ENCODE peak calls at places on chromosomes 4 and X, in eight cellular contexts. R is bronchial epithelial cell, H is endodermal cell, E is kidney epithelial cell, S is NT2/D1, N is cardiac muscle cell, W is Caco-2, A is IMR-90. V is an unnamed sample.

GRCh38 chrX:1542994-1543725 is 6.2 kb upstream of the P2RY8 start:
- DNase-seq in R (no peak), H (no peak), E (no peak), S (no peak), N (no peak), W (no peak), A (no peak), V (no peak)

GRCh38 chr4:97646997-97647396 is 496.3 kb downstream of the STPG2 start:
- DNase-seq in R (peak; percentile 7), H (no peak), E (no peak), S (no peak), N (no peak), W (no peak), A (no peak), V (no peak)

GRCh38 chrX:13891367-13892146 is 74.7 kb upstream of the GPM6B start:
- DNase-seq in R (no peak), H (no peak), E (no peak), S (no peak), N (no peak), W (no peak), A (no peak), V (no peak)

GRCh38 chr4:94532016-94532789 is 80.5 kb downstream of the PDLIM5 start:
- DNase-seq in R (peak; percentile 84), H (no peak), E (no peak), S (no peak), N (no peak), W (no peak), A (peak; percentile 57), V (no peak)

GRCh38 chr4:84497835-84498202 is 1.3 kb downstream of the NKX6-1 start:
- DNase-seq in R (no peak), H (peak; percentile 69), E (no peak), S (no peak), N (no peak), W (no peak), A (no peak), V (no peak)

GRCh38 chrX:148933881-148934280 is 433.5 kb downstream of the AFF2 start:
- DNase-seq in R (peak; percentile 59), H (no peak), E (no peak), S (no peak), N (no peak), W (no peak), A (no peak), V (no peak)

GRCh38 chr4:12712648-12713339 is 771.3 kb downstream of the RAB28 start:
- DNase-seq in R (no peak), H (no peak), E (no peak), S (no peak), N (no peak), W (no peak), A (no peak), V (no peak)

GRCh38 chr4:161178310-161178709 is 985.5 kb downstream of the FSTL5 start:
- DNase-seq in R (no peak), H (no peak), E (no peak), S (no peak), N (no peak), W (no peak), A (no peak), V (no peak)

GRCh38 chrX:30653415-30654131 is at the start of gene GK:
- DNase-seq in R (no peak), H (peak; percentile 54), E (no peak), S (no peak), N (peak; percentile 34), W (peak; percentile 24), A (peak; percentile 12), V (no peak)

GRCh38 chrX:43225626-43226328 is 430.3 kb upstream of the MAOA start:
- DNase-seq in R (no peak), H (no peak), E (no peak), S (no peak), N (no peak), W (no peak), A (no peak), V (no peak)

GRCh38 chr4:109989044-109989443 is 76.4 kb downstream of the EGF start:
- DNase-seq in R (peak; percentile 100), H (no peak), E (no peak), S (no peak), N (no peak), W (peak; percentile 41), A (no peak), V (no peak)

GRCh38 chr4:176492648-176493302 is 173.0 kb downstream of the SPCS3 start:
- DNase-seq in R (peak; percentile 14), H (no peak), E (peak; percentile 19), S (no peak), N (no peak), W (no peak), A (peak; percentile 34), V (no peak)

GRCh38 chr4:159305129-159305528 is 202.2 kb downstream of the RAPGEF2 start:
- DNase-seq in R (no peak), H (no peak), E (no peak), S (no peak), N (no peak), W (no peak), A (no peak), V (no peak)

GRCh38 chr4:32826169-32826568 is 2106.0 kb downstream of the PCDH7 start:
- DNase-seq in R (no peak), H (no peak), E (no peak), S (no peak), N (no peak), W (no peak), A (no peak), V (no peak)

GRCh38 chrX:16931371-16931770 is 15.1 kb upstream of the REPS2 start:
- DNase-seq in R (no peak), H (peak; percentile 89), E (no peak), S (no peak), N (peak; percentile 14), W (no peak), A (no peak), V (no peak)

GRCh38 chr4:145731026-145731425 is 51.1 kb downstream of the C4orf51 start:
- DNase-seq in R (no peak), H (no peak), E (peak; percentile 93), S (no peak), N (no peak), W (no peak), A (peak; percentile 90), V (no peak)

GRCh38 chr4:7777871-7778523 is 161.7 kb downstream of the AFAP1 start:
- DNase-seq in R (no peak), H (no peak), E (no peak), S (no peak), N (no peak), W (no peak), A (no peak), V (no peak)

GRCh38 chr4:18192901-18193300 is 171.3 kb upstream of the LCORL start:
- DNase-seq in R (no peak), H (no peak), E (no peak), S (no peak), N (no peak), W (no peak), A (no peak), V (no peak)

GRCh38 chrX:15804563-15804962 is 14.3 kb downstream of the ZRSR2 start:
- DNase-seq in R (no peak), H (no peak), E (no peak), S (no peak), N (no peak), W (no peak), A (no peak), V (no peak)

GRCh38 chr4:153788419-153789276 is at the start of gene SFRP2:
- DNase-seq in R (no peak), H (peak; percentile 94), E (no peak), S (peak; percentile 81), N (peak; percentile 53), W (no peak), A (no peak), V (peak; percentile 54)

DNA sequence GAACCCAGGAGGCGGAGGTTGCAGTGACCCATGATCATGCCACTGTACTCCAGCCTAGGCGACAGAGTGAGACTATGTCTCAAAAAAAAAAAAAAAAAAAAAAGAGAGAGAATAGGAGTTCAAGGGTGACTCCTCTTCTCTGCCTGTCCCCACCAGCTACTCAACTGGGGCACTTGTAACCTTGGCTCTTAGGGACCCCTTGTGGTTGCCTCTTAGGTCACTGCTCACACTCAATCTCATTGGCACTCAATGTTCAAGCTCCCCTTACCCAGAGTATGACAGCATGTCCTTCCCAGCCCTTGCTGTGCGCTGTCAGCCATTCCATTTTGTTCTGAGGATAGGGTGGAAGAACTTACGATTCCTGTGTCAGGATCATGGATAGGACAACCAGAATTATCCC is 82.4 kb upstream of the BEND4 start:
- DNase-seq in R (no peak), H (no peak), E (no peak), S (no peak), N (no peak), W (no peak), A (no peak), V (no peak)
- H3K36me3 ChIP-seq in R (no peaks in the 10 kb centered on the region), H (no peaks in the 10 kb centered on the region), E (no peaks in the 10 kb centered on the region), S (no peaks in the 10 kb centered on the region), N (no peaks in the 10 kb centered on the region), W (no peaks in the 10 kb centered on the region), A (no peaks in the 10 kb centered on the region), V (no peaks in the 10 kb centered on the region)

DNA sequence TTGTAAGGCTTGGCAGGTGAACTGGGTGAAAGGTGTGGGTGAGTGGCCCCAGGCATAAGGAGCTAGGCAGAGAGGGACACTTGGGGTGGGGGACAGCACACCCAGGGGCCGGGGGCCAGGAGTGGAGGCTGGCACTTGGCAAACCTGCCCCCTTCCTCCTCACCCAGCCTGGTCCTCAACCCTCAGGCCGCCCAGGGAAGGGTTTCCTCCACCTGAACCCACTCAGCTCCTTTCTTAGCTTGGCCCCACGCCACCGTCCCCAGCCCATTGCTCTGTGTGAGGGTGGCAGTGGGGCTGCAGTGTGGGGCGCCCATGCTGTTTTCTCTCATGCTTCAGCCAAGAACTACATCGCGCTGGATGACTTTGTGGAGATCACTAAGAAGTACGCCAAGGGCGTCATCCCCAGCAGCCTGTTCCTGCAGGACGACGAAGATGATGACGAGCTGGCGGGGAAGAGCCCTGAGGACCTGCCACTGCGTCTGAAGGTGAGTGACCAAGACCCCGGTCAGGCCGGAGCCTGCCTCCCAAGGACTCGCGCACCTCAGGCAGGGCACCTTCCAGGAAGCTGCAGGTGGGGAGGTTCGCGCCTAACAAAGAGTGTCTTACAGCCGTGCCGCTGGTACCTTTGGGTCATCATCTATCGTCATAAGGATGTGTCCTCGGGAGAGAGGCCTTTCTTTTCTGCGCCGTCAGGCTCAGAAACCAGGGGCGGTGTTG is 25.2 kb downstream of the WFS1 start:
- DNase-seq in R (no peak), H (no peak), E (no peak), S (no peak), N (no peak), W (no peak), A (no peak), V (no peak)
- H3K36me3 ChIP-seq in R (peaks cover 1% of the 10 kb centered on the region), H (peaks cover 7% of the 10 kb centered on the region), E (no peaks in the 10 kb centered on the region), S (peaks cover 82% of the 10 kb centered on the region), N (no peaks in the 10 kb centered on the region), W (no peaks in the 10 kb centered on the region), A (peaks cover 63% of the 10 kb centered on the region), V (no peaks in the 10 kb centered on the region)

DNA sequence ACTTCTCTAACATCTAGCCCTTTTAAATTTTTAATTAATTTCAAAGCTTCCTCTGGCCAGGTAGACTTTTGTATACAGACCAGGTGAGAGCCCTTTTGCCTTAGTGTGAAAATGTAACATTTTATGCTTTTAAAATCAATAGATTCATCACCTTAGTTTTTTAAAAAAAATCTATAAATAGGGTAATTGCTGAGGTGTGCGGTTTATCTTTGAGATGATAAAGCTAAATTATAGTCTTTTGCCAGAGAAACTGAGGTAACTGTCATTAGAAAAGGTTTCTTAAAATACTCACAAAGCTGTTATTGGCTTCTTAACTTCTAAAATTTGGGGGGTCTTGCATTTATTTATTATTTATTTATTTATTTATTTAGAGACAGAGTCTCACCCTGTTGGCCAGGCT is 62.9 kb downstream of the NELFA start:
- DNase-seq in R (no peak), H (no peak), E (no peak), S (no peak), N (no peak), W (no peak), A (no peak), V (no peak)
- H3K36me3 ChIP-seq in R (peaks cover 13% of the 10 kb centered on the region), H (peaks cover 80% of the 10 kb centered on the region), E (no peaks in the 10 kb centered on the region), S (peaks cover 58% of the 10 kb centered on the region), N (peaks cover 25% of the 10 kb centered on the region), W (no peaks in the 10 kb centered on the region), A (peaks cover 20% of the 10 kb centered on the region), V (peaks cover 59% of the 10 kb centered on the region)

GRCh38 chrX:9003041-9003440 is 30.9 kb downstream of the FAM9B start:
- DNase-seq in R (no peak), H (no peak), E (no peak), S (no peak), N (no peak), W (no peak), A (no peak), V (no peak)
- H3K36me3 ChIP-seq in R (no peaks in the 10 kb centered on the region), H (no peaks in the 10 kb centered on the region), E (no peaks in the 10 kb centered on the region), S (no peaks in the 10 kb centered on the region), N (no peaks in the 10 kb centered on the region), W (no peaks in the 10 kb centered on the region), A (no peaks in the 10 kb centered on the region), V (no peaks in the 10 kb centered on the region)